ENCODE peak calls at places on chromosomes 2 and 18, in six cellular contexts. B, L, O, Y, E and Z are unnamed samples.

GRCh38 chr2:234071664-234072063 is 21.2 kb downstream of the SPP2 start:
- DNase-seq in B (no peak), L (peak), Y (no peak), E (no peak), O (no peak), Z (no peak)

GRCh38 chr18:74451148-74451547 is 6.0 kb downstream of the DIPK1C start:
- DNase-seq in B (no peak), L (no peak), E (no peak), O (no peak), Y (no peak), Z (no peak)

GRCh38 chr2:232487385-232488096 is at the start of gene ECEL1:
- DNase-seq in L (peak), B (no peak), Y (no peak), E (no peak), O (no peak), Z (no peak)

GRCh38 chr2:55901322-55901721 is 22.3 kb downstream of the EFEMP1 start:
- DNase-seq in L (peak), O (no peak), B (peak), E (no peak), Y (peak), Z (no peak)

GRCh38 chr2:219408101-219409030 is 9.8 kb upstream of the DES start:
- DNase-seq in E (no peak), L (no peak), Y (no peak), O (no peak), B (no peak), Z (no peak)

GRCh38 chr2:240568678-240569522 is 616 bp downstream of the RNPEPL1 start:
- DNase-seq in E (peak), O (peak), B (peak), L (peak), Y (peak), Z (peak)

GRCh38 chr18:50819027-50819726 is 639 bp downstream of the MRO start:
- DNase-seq in L (peak), B (peak), Y (peak), E (peak), O (no peak), Z (peak)

GRCh38 chr2:120441744-120442471 is 96.0 kb downstream of the INHBB start:
- DNase-seq in L (no peak), O (peak), E (no peak), B (no peak), Y (peak), Z (peak)

GRCh38 chr2:38215511-38215910 is 139.6 kb upstream of the CYP1B1 start:
- DNase-seq in Y (no peak), L (no peak), O (no peak), E (no peak), B (no peak), Z (no peak)

GRCh38 chr2:233373316-233373715 is 19.0 kb downstream of the DGKD start:
- DNase-seq in Y (no peak), B (no peak), O (no peak), L (no peak), E (no peak), Z (no peak)

GRCh38 chr2:18912225-18912888 is 323.0 kb upstream of the NT5C1B start:
- DNase-seq in Y (no peak), B (no peak), O (no peak), L (no peak), E (no peak), Z (no peak)

GRCh38 chr2:11234309-11234708 is 79.0 kb downstream of the SLC66A3 start:
- DNase-seq in O (no peak), Y (no peak), B (peak), E (no peak), L (peak), Z (peak)

GRCh38 chr2:231680992-231681852 is 27.1 kb upstream of the PTMA start:
- DNase-seq in L (peak), O (peak), E (peak), B (peak), Y (peak), Z (peak)

GRCh38 chr2:202339052-202339870 is 36.9 kb upstream of the BMPR2 start:
- DNase-seq in B (peak), L (no peak), O (peak), Y (peak), E (no peak), Z (peak)

GRCh38 chr2:25473758-25474335 is 132.1 kb upstream of the DNMT3A start:
- DNase-seq in L (no peak), E (no peak), B (no peak), Y (peak), O (no peak), Z (no peak)

GRCh38 chr2:237474511-237474911 is 12.5 kb upstream of the MLPH start:
- DNase-seq in E (peak), B (peak), O (no peak), Y (peak), L (no peak), Z (no peak)

GRCh38 chr2:237473474-237474453 is 13.3 kb upstream of the MLPH start:
- DNase-seq in L (peak), Y (peak), B (peak), E (no peak), O (no peak), Z (peak)

GRCh38 chr2:237472909-237473308 is 14.1 kb upstream of the MLPH start:
- DNase-seq in O (no peak), L (no peak), E (no peak), Y (no peak), B (no peak), Z (no peak)

GRCh38 chr2:237472187-237472712 is 14.8 kb upstream of the MLPH start:
- DNase-seq in L (no peak), B (no peak), Y (no peak), O (no peak), E (no peak), Z (no peak)

DNA sequence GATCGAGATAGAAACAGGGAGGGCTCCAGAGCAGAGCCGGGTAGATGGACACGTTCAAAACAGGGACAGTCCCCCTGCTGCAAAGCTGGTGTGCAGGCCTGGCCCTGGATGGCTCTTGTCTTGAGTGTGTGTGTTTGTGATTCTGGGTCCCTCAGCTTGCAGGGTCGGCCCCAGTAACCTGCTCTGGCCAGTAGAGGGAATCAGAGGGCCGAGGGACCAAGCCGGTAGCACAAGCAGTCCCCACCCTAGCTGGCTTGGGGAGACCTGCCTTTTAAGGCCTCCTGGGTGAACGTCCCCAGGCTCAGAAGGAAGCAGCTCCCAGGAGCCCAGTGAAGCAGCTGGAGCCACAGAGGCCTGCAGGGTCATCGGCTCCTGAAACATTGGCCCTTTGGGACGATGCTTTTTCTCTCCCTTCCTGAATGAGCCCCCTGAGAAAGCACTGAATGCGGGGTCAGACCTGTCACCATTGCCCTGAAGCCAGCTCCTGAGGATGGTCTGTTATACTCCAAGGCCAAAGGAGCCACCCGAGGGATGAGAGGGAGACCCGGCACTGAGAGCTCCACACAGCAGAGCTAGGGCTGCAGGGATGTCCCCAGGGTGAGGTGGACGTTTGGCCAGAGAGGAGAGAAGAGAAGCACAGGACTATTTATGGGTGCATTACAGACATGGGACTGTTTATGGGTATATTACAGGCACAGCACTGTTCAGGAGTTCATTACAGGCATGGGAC is 15.4 kb upstream of the MLPH start:
- DNase-seq in Y (peak), B (peak), E (peak), L (peak), O (no peak), Z (peak)
- H3K4me3 ChIP-seq in Y (no peak), B (no peak), E (no peak), L (no peak), O (no peak), Z (no peak)

GRCh38 chr2:16257001-16257724 is 316.8 kb downstream of the MYCN start:
- DNase-seq in E (no peak), L (no peak), B (no peak), Y (no peak), O (no peak), Z (no peak)
- TF ChIP-seq CTCF in E (no peak), L (no peak), B (no peak), Y (no peak), O (no peak), Z (no peak)

GRCh38 chr18:13291745-13292447 is 73.3 kb downstream of the LDLRAD4 start:
- DNase-seq in B (no peak), O (no peak), E (no peak), Y (no peak), L (no peak), Z (no peak)

GRCh38 chr18:13292736-13293135 is 74.2 kb downstream of the LDLRAD4 start:
- DNase-seq in B (no peak), Y (no peak), O (no peak), L (no peak), E (no peak), Z (no peak)

GRCh38 chr18:13296868-13297574 is 78.5 kb downstream of the LDLRAD4 start:
- DNase-seq in O (no peak), L (no peak), E (no peak), B (no peak), Y (no peak), Z (no peak)

GRCh38 chr18:13295894-13296293 is 77.3 kb downstream of the LDLRAD4 start:
- DNase-seq in B (no peak), E (no peak), O (no peak), L (no peak), Y (no peak), Z (no peak)

GRCh38 chr18:13294309-13294708 is 75.7 kb downstream of the LDLRAD4 start:
- DNase-seq in O (no peak), L (no peak), E (no peak), Y (no peak), B (no peak), Z (no peak)
- H3K4me3 ChIP-seq in O (no peak), L (no peak), E (no peak), Y (no peak), B (no peak), Z (no peak)

GRCh38 chr2:212520340-212520739 is 18.3 kb downstream of the ERBB4 start:
- DNase-seq in Y (no peak), E (no peak), L (no peak), B (peak), O (no peak), Z (peak)
- TF ChIP-seq CTCF in Y (peak), E (no peak), L (peak), B (peak), O (peak), Z (peak)

DNA sequence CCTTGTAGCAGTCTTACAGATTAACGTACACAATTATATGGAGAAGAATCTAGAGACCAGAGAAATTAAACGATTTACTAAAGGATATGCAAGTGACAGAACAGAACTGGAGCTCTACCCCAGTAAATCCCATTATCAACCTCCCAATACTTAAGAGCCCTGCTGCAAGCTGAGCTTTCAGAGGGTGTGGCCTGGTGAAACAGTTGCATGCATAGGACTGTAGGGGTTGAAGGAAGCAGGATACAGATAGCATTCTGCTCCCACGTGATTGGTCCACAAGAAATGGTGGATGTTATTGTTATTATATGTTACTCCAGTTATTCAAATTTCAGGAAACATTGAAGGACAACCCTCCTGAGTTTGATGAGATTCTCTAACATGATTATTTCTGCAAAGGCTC is 210.8 kb upstream of the THUMPD2 start:
- DNase-seq in B (no peak), O (no peak), L (no peak), E (no peak), Y (no peak), Z (no peak)
- H3K4me3 ChIP-seq in B (no peak), O (no peak), L (no peak), E (no peak), Y (no peak), Z (no peak)

GRCh38 chr2:7813541-7814310 is 868.1 kb upstream of the ID2 start:
- DNase-seq in E (no peak), B (peak), L (no peak), Y (peak), O (no peak), Z (no peak)

GRCh38 chr2:7812231-7812995 is 869.4 kb upstream of the ID2 start:
- DNase-seq in L (no peak), Y (peak), O (peak), B (peak), E (no peak), Z (peak)

GRCh38 chr2:7811073-7811472 is 870.8 kb upstream of the ID2 start:
- DNase-seq in B (no peak), O (no peak), E (no peak), Y (no peak), L (no peak), Z (no peak)

GRCh38 chr2:7809640-7810039 is 872.2 kb upstream of the ID2 start:
- DNase-seq in Y (no peak), L (peak), E (no peak), B (no peak), O (no peak), Z (no peak)
- TF ChIP-seq CTCF in Y (no peak), L (peak), E (no peak), B (no peak), O (no peak), Z (no peak)

DNA sequence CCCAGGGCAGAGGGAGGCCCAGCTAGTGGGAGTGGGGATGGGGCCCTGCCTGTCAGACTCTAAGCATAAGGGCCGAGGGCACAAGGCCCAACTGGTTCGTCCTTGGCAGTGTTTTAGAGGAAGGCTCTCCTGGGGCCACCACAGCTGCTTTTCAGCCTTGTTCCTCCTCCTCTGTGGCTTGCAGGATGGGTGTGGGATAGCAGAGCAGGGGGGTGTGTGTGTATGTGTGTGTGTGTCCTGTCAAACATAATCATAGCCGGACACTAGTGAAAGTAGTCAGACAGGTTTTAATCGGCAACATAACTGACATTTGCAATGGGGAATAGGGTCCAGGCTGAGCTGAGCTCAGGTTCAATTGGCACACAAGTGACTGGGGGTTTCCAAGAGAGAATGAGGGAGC is 114.2 kb downstream of the SEPTIN10 start:
- DNase-seq in B (no peak), O (no peak), Y (no peak), L (no peak), E (no peak), Z (no peak)
- H3K4me3 ChIP-seq in B (no peak), O (no peak), Y (no peak), L (no peak), E (no peak), Z (no peak)